ENCODE peak calls at places on chromosomes 2 and 18, in ten cellular contexts. D, E, N, W, M, O, C, I, B and G are unnamed samples.

GRCh38 chr2:196431957-196432356 is 207.6 kb upstream of the CCDC150 start:
- DNase-seq in D (no peak), E (peak; percentile 80), N (peak; percentile 15), W (no peak), M (no peak), O (peak; percentile 31), C (peak; percentile 46), I (no peak), B (no peak), G (no peak)

GRCh38 chr2:190713476-190713875 is 64.6 kb downstream of the NAB1 start:
- DNase-seq in D (no peak), E (no peak), N (peak; percentile 83), W (no peak), M (no peak), O (no peak), C (no peak), I (no peak), B (no peak), G (no peak)

GRCh38 chr2:226427538-226428307 is 371.9 kb downstream of the IRS1 start:
- DNase-seq in D (peak; percentile 92), E (no peak), N (peak; percentile 97), W (peak; percentile 86), M (no peak), O (no peak), C (no peak), I (no peak), B (peak; percentile 20), G (no peak)

GRCh38 chr2:179240481-179241451 is 23.9 kb downstream of the SESTD1 start:
- DNase-seq in D (no peak), E (peak; percentile 73), N (no peak), W (no peak), M (no peak), O (no peak), C (no peak), I (no peak), B (no peak), G (no peak)

GRCh38 chr2:241886840-241887447 is 17.4 kb downstream of the RTP5 start:
- DNase-seq in D (no peak), E (no peak), N (no peak), W (no peak), M (no peak), O (no peak), C (no peak), I (no peak), B (no peak), G (no peak)

GRCh38 chr2:144703852-144704324 is 184.0 kb upstream of the ZEB2 start:
- DNase-seq in D (peak; percentile 90), E (no peak), N (peak; percentile 73), W (peak; percentile 26), M (no peak), O (no peak), C (no peak), I (peak; percentile 37), B (peak; percentile 46), G (peak; percentile 7)

GRCh38 chr2:173574713-173575112 is 220.0 kb downstream of the CDCA7 start:
- DNase-seq in D (peak; percentile 69), E (no peak), N (peak; percentile 45), W (no peak), M (no peak), O (no peak), C (no peak), I (no peak), B (no peak), G (no peak)

GRCh38 chr18:28019425-28020108 is 157.4 kb downstream of the CDH2 start:
- DNase-seq in D (peak; percentile 73), E (no peak), N (peak; percentile 68), W (no peak), M (no peak), O (no peak), C (no peak), I (no peak), B (no peak), G (no peak)

GRCh38 chr2:9895669-9896068 is 52.4 kb downstream of the TAF1B start:
- DNase-seq in D (peak; percentile 94), E (no peak), N (no peak), W (no peak), M (no peak), O (no peak), C (no peak), I (no peak), B (no peak), G (no peak)

GRCh38 chr2:119113489-119113770 is 45.1 kb downstream of the C1QL2 start:
- DNase-seq in D (no peak), E (no peak), N (no peak), W (no peak), M (no peak), O (no peak), C (no peak), I (no peak), B (no peak), G (no peak)

GRCh38 chr18:25453556-25454269 is 101.7 kb upstream of the ZNF521 start:
- DNase-seq in D (peak; percentile 6), E (no peak), N (peak; percentile 81), W (peak; percentile 41), M (no peak), O (no peak), C (no peak), I (no peak), B (no peak), G (no peak)

GRCh38 chr2:53631313-53632125 is 136.1 kb upstream of the CHAC2 start:
- DNase-seq in D (no peak), E (no peak), N (no peak), W (no peak), M (no peak), O (no peak), C (no peak), I (no peak), B (no peak), G (no peak)

GRCh38 chr2:38187416-38188127 is 111.6 kb upstream of the CYP1B1 start:
- DNase-seq in D (peak; percentile 80), E (no peak), N (peak; percentile 91), W (peak; percentile 74), M (no peak), O (no peak), C (no peak), I (peak; percentile 95), B (peak; percentile 91), G (no peak)

GRCh38 chr2:114661926-114662670 is 219.7 kb downstream of the DPP10 start:
- DNase-seq in D (no peak), E (peak; percentile 78), N (no peak), W (no peak), M (peak; percentile 83), O (no peak), C (peak; percentile 22), I (no peak), B (no peak), G (peak; percentile 27)

GRCh38 chr18:6917082-6917481 is 187.6 kb downstream of the ARHGAP28 start:
- DNase-seq in D (peak; percentile 78), E (peak; percentile 62), N (no peak), W (no peak), M (no peak), O (no peak), C (no peak), I (no peak), B (no peak), G (no peak)

GRCh38 chr2:25699206-25699605 is 25.8 kb upstream of the DTNB start:
- DNase-seq in D (no peak), E (no peak), N (no peak), W (no peak), M (no peak), O (no peak), C (no peak), I (no peak), B (no peak), G (no peak)

GRCh38 chr2:26235089-26235488 is 9.3 kb downstream of the HADHA start:
- DNase-seq in D (no peak), E (no peak), N (no peak), W (no peak), M (no peak), O (no peak), C (no peak), I (no peak), B (no peak), G (no peak)

GRCh38 chr2:238949710-238950345 is 101.9 kb downstream of the TWIST2 start:
- DNase-seq in D (no peak), E (peak; percentile 19), N (no peak), W (no peak), M (no peak), O (no peak), C (no peak), I (peak; percentile 14), B (no peak), G (no peak)

GRCh38 chr2:196274387-196274809 is 103.0 kb upstream of the STK17B start:
- DNase-seq in D (peak; percentile 51), E (no peak), N (peak; percentile 61), W (no peak), M (no peak), O (no peak), C (peak; percentile 35), I (no peak), B (peak; percentile 32), G (no peak)

GRCh38 chr18:7760967-7761946 is 194.1 kb downstream of the PTPRM start:
- DNase-seq in D (no peak), E (no peak), N (peak; percentile 86), W (no peak), M (no peak), O (no peak), C (no peak), I (no peak), B (no peak), G (no peak)

GRCh38 chr2:20218331-20219320 is 6.3 kb downstream of the SDC1 start:
- DNase-seq in D (peak; percentile 55), E (no peak), N (no peak), W (no peak), M (no peak), O (no peak), C (no peak), I (no peak), B (no peak), G (no peak)

GRCh38 chr2:17334300-17334699 is 183.9 kb downstream of the RAD51AP2 start:
- DNase-seq in D (no peak), E (no peak), N (no peak), W (no peak), M (no peak), O (no peak), C (no peak), I (no peak), B (no peak), G (no peak)
- H3K27ac ChIP-seq in D (no peak overlapping the region), E (no peak overlapping the region), N (no peak overlapping the region), W (peak overlapping the region; percentile 21), M (no peak overlapping the region), O (no peak overlapping the region), C (no peak overlapping the region), I (no peak overlapping the region), B (no peak overlapping the region), G (no peak overlapping the region)

GRCh38 chr2:233692648-233693047 is at the start of gene UGT1A6:
- DNase-seq in D (no peak), E (no peak), N (no peak), W (no peak), M (no peak), O (no peak), C (no peak), I (no peak), B (no peak), G (no peak)
- H3K27ac ChIP-seq in D (peak within 1 kb of the TSS; percentile 80), E (no peak within 1 kb of the TSS), N (no peak within 1 kb of the TSS), W (no peak within 1 kb of the TSS), M (no peak within 1 kb of the TSS), O (no peak within 1 kb of the TSS), C (no peak within 1 kb of the TSS), I (no peak within 1 kb of the TSS), B (no peak within 1 kb of the TSS), G (no peak within 1 kb of the TSS)

GRCh38 chr2:233092446-233093438 is 32.6 kb downstream of the INPP5D start:
- DNase-seq in D (no peak), E (peak; percentile 3), N (no peak), W (no peak), M (no peak), O (no peak), C (no peak), I (no peak), B (no peak), G (no peak)
- H3K27ac ChIP-seq in D (no peak overlapping the region), E (no peak overlapping the region), N (no peak overlapping the region), W (no peak overlapping the region), M (peak overlapping the region; percentile 68), O (no peak overlapping the region), C (no peak overlapping the region), I (no peak overlapping the region), B (no peak overlapping the region), G (no peak overlapping the region)

GRCh38 chr2:171521361-171522056 is 765 bp upstream of the CYBRD1 start:
- DNase-seq in D (no peak), E (no peak), N (no peak), W (no peak), M (no peak), O (no peak), C (no peak), I (no peak), B (no peak), G (no peak)
- H3K27ac ChIP-seq in D (no peak overlapping the region), E (no peak overlapping the region), N (peak overlapping the region; percentile 78), W (peak overlapping the region; percentile 88), M (peak overlapping the region; percentile 96), O (no peak overlapping the region), C (no peak overlapping the region), I (peak overlapping the region; percentile 94), B (peak overlapping the region; percentile 99), G (peak overlapping the region; percentile 90)